ENCODE peak calls at places on chromosomes 4 and X, in nine cellular contexts. B is BE2C, P is neuronal stem cell, T is transverse colon, J is mesenchymal stem cell, A is mesendoderm, U is HCT116, V is heart right ventricle, R is GM23338. O is an unnamed sample.

GRCh38 chr4:108072300-108072699 is 82.6 kb downstream of the HADH start:
- DNase-seq in U (no peak), A (no peak), J (no peak), B (no peak), T (peak; percentile 46), P (no peak), R (no peak), V (no peak), O (no peak)

GRCh38 chr4:42671431-42672194 is 14.7 kb upstream of the ATP8A1 start:
- DNase-seq in J (no peak), V (no peak), P (no peak), T (peak; percentile 11), A (peak; percentile 42), R (no peak), U (no peak), B (no peak), O (no peak)

GRCh38 chr4:123667496-123667895 is 270.9 kb downstream of the SPRY1 start:
- DNase-seq in T (no peak), R (no peak), V (no peak), B (no peak), J (no peak), P (no peak), A (no peak), U (no peak), O (peak; percentile 79)

GRCh38 chr4:138938371-138938699 is 77.2 kb upstream of the NOCT start:
- DNase-seq in U (peak; percentile 27), T (no peak), A (peak; percentile 68), R (peak; percentile 71), P (peak; percentile 35), B (no peak), J (peak; percentile 64), V (no peak), O (peak; percentile 44)

GRCh38 chr4:10697071-10697470 is 12.5 kb upstream of the CLNK start:
- DNase-seq in J (no peak), B (no peak), V (no peak), P (no peak), A (no peak), T (no peak), R (no peak), U (no peak), O (no peak)

GRCh38 chr4:128355301-128355700 is 67.7 kb upstream of the PGRMC2 start:
- DNase-seq in P (no peak), R (no peak), T (no peak), V (peak; percentile 23), J (peak; percentile 49), U (no peak), B (peak; percentile 94), A (peak; percentile 60), O (peak; percentile 72)

GRCh38 chrX:1391707-1392375 is at the start of gene SLC25A6:
- DNase-seq in T (peak; percentile 99), U (peak; percentile 86), A (peak; percentile 99), V (peak; percentile 100), B (peak; percentile 95), J (peak; percentile 96), P (peak; percentile 98), R (peak; percentile 99), O (peak; percentile 91)

GRCh38 chr4:132123870-132124623 is 1025.0 kb upstream of the PCDH10 start:
- DNase-seq in R (peak; percentile 59), T (no peak), P (no peak), B (no peak), U (peak; percentile 37), J (peak; percentile 43), V (no peak), A (no peak), O (peak; percentile 25)

GRCh38 chrX:8955521-8955920 is 78.4 kb downstream of the FAM9B start:
- DNase-seq in J (no peak), B (no peak), V (no peak), P (no peak), R (no peak), T (no peak), U (no peak), A (no peak), O (no peak)

GRCh38 chrX:1281511-1281910 is 12.9 kb downstream of the CSF2RA start:
- DNase-seq in P (no peak), J (peak; percentile 74), V (no peak), A (no peak), U (no peak), R (no peak), B (no peak), T (no peak), O (no peak)

GRCh38 chr4:74330295-74330750 is 22.1 kb downstream of the EPGN start:
- DNase-seq in J (no peak), A (no peak), R (no peak), U (no peak), B (no peak), P (no peak), T (no peak), V (no peak), O (no peak)

GRCh38 chr4:184448828-184449227 is 25.5 kb downstream of the IRF2 start:
- DNase-seq in V (no peak), R (no peak), U (no peak), P (no peak), A (no peak), B (no peak), J (peak; percentile 59), T (peak; percentile 44), O (no peak)

GRCh38 chr4:84099591-84099990 is 399.5 kb downstream of the NKX6-1 start:
- DNase-seq in R (peak; percentile 72), A (peak; percentile 72), B (no peak), T (no peak), J (no peak), P (peak; percentile 17), U (no peak), V (no peak), O (no peak)

GRCh38 chr4:181564616-181565015 is 678.6 kb upstream of the TENM3 start:
- DNase-seq in V (no peak), A (no peak), T (no peak), B (no peak), J (no peak), U (no peak), P (no peak), R (no peak), O (no peak)

DNA sequence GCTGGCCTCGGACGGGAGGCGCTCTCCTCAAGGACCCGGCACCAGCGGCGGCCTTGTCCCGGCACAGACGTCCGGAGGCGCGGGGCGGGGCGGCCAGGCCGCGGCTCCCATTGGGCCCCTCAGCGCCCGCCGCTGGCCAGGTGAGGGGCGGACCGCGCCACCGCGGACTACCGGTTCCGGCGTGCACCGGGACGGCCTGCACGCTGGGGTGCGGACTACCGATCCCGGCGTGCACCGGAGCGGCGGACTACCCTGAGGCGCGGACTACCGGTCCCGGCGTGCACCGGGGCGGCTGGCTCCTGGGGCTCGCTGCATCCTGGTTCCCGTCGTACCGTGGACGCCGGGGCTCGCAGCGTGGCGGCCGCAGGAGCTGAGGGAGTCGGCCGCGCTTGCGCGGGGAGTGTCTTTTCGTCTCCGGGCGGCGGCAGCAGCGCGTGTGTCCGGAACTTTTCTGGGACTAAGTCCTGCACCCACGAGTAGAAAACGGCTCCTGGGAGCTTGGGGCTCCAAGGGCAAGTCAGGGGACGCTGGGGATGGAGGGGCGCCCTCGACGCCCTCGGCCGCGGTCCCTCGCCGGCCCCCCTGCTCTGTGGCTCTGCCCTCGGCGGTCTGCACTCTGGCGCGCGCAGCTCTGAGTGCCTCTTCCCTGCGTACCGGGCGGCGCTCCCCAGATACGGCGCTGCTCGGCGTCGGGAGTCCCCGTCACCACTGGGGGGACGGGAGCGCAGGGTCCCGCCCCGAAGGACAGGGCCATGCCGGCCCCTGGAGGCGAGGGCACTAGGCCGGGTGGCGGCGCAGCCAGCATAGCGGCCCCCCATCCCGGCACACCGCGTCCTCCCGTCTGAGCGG is at the start of gene LETM1:
- DNase-seq in R (peak; percentile 97), U (peak; percentile 85), A (peak; percentile 97), P (peak; percentile 91), V (peak; percentile 96), J (peak; percentile 91), B (peak; percentile 97), T (peak; percentile 98), O (peak; percentile 85)
- H3K4me1 ChIP-seq in R (peaks cover 7% of the 10 kb centered on the region), U (peaks cover 29% of the 10 kb centered on the region), A (peaks cover 2% of the 10 kb centered on the region), P (peaks cover 18% of the 10 kb centered on the region), V (peaks cover 47% of the 10 kb centered on the region), J (peaks cover 32% of the 10 kb centered on the region), B (peaks cover 3% of the 10 kb centered on the region), T (peaks cover 48% of the 10 kb centered on the region), O (no peaks in the 10 kb centered on the region)

GRCh38 chrX:19867411-19867732 is 20.0 kb downstream of the SH3KBP1 start:
- DNase-seq in J (peak; percentile 80), A (no peak), T (no peak), R (no peak), P (no peak), U (no peak), B (no peak), V (no peak), O (no peak)

GRCh38 chrX:19867938-19868337 is 19.5 kb downstream of the SH3KBP1 start:
- DNase-seq in R (no peak), V (no peak), A (no peak), T (no peak), P (no peak), B (no peak), U (no peak), J (no peak), O (no peak)

GRCh38 chrX:19870710-19871490 is 16.5 kb downstream of the SH3KBP1 start:
- DNase-seq in J (no peak), B (no peak), U (no peak), R (no peak), P (no peak), V (no peak), T (no peak), A (no peak), O (no peak)

GRCh38 chrX:19869195-19869594 is 18.2 kb downstream of the SH3KBP1 start:
- DNase-seq in R (no peak), U (no peak), A (no peak), J (no peak), V (no peak), T (no peak), P (no peak), B (no peak), O (no peak)

GRCh38 chrX:19870206-19870605 is 17.2 kb downstream of the SH3KBP1 start:
- DNase-seq in P (no peak), A (no peak), T (no peak), B (no peak), J (no peak), U (no peak), V (no peak), R (no peak), O (no peak)
- H3K4me1 ChIP-seq in P (no peaks in the 10 kb centered on the region), A (no peaks in the 10 kb centered on the region), T (no peaks in the 10 kb centered on the region), B (no peaks in the 10 kb centered on the region), J (peaks cover under 1% of the 10 kb centered on the region), U (peaks cover 3% of the 10 kb centered on the region), V (peaks cover 48% of the 10 kb centered on the region), R (peaks cover 18% of the 10 kb centered on the region), O (no peaks in the 10 kb centered on the region)

DNA sequence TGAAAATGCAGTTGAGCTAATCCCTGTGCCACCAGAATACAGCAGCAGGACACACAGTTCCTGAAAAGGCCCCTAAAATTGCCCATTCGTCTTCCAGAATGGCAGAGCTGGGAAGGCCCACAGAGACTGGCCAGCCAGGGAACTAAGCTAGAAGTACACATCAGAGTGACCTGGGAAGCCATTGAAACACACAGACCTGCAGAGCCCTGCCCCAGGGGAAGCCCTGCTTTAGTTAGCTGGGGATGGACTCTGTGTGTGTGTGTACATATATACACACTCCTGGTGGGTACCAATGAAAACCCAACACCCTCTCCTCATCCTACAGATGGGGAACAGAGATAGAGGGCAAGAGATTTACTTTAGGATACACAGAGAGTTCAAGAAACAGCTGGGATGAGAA is 227.7 kb downstream of the HS6ST2 start:
- DNase-seq in V (no peak), A (no peak), R (no peak), B (no peak), U (no peak), T (no peak), P (no peak), J (no peak), O (no peak)
- H3K4me1 ChIP-seq in V (no peaks in the 10 kb centered on the region), A (no peaks in the 10 kb centered on the region), R (no peaks in the 10 kb centered on the region), B (no peaks in the 10 kb centered on the region), U (no peaks in the 10 kb centered on the region), T (no peaks in the 10 kb centered on the region), P (no peaks in the 10 kb centered on the region), J (no peaks in the 10 kb centered on the region), O (no peaks in the 10 kb centered on the region)

GRCh38 chrX:38917954-38918353 is 116.7 kb downstream of the MID1IP1 start:
- DNase-seq in P (no peak), R (no peak), T (no peak), V (no peak), U (no peak), J (no peak), A (no peak), B (no peak), O (no peak)
- H3K4me1 ChIP-seq in P (no peaks in the 10 kb centered on the region), R (no peaks in the 10 kb centered on the region), T (no peaks in the 10 kb centered on the region), V (peaks cover 9% of the 10 kb centered on the region), U (no peaks in the 10 kb centered on the region), J (no peaks in the 10 kb centered on the region), A (no peaks in the 10 kb centered on the region), B (no peaks in the 10 kb centered on the region), O (no peaks in the 10 kb centered on the region)